ENCODE peak calls at places on chromosomes 16 and 17, in seven cellular contexts. One of them, this sample, is unnamed.

GRCh38 chr17:73208139-73208827 is 15.4 kb downstream of the COG1 start:
- DNase-seq in A549: no peak
- DNase-seq in K562: no peak
- DNase-seq in H1: no peak
- DNase-seq in HepG2: no peak
- DNase-seq in SK-N-SH: no peak
- DNase-seq in GM12878: no peak
- DNase-seq in this sample: no peak

GRCh38 chr17:52143536-52143935 is 15.0 kb downstream of the CA10 start:
- DNase-seq in A549: no peak
- DNase-seq in K562: no peak
- DNase-seq in H1: no peak
- DNase-seq in HepG2: no peak
- DNase-seq in SK-N-SH: no peak
- DNase-seq in GM12878: no peak
- DNase-seq in this sample: no peak

GRCh38 chr17:30550512-30551273 is 73.5 kb downstream of the GOSR1 start:
- DNase-seq in A549: no peak
- DNase-seq in K562: peak; percentile 54
- DNase-seq in H1: no peak
- DNase-seq in HepG2: no peak
- DNase-seq in SK-N-SH: no peak
- DNase-seq in GM12878: peak; percentile 68
- DNase-seq in this sample: peak; percentile 19

GRCh38 chr17:56887105-56887504 is 26.7 kb downstream of the TRIM25 start:
- DNase-seq in A549: no peak
- DNase-seq in K562: no peak
- DNase-seq in H1: no peak
- DNase-seq in HepG2: no peak
- DNase-seq in SK-N-SH: no peak
- DNase-seq in GM12878: no peak
- DNase-seq in this sample: peak; percentile 14

GRCh38 chr17:57667461-57667923 is 77.6 kb downstream of the CCDC182 start:
- DNase-seq in A549: no peak
- DNase-seq in K562: no peak
- DNase-seq in H1: no peak
- DNase-seq in HepG2: no peak
- DNase-seq in SK-N-SH: peak; percentile 43
- DNase-seq in GM12878: no peak
- DNase-seq in this sample: no peak

GRCh38 chr16:68444058-68444657 is 4.2 kb downstream of the SMPD3 start:
- DNase-seq in A549: no peak
- DNase-seq in K562: peak; percentile 20
- DNase-seq in H1: no peak
- DNase-seq in HepG2: peak; percentile 43
- DNase-seq in SK-N-SH: no peak
- DNase-seq in GM12878: no peak
- DNase-seq in this sample: peak; percentile 21

GRCh38 chr17:81399481-81400153 is 4.4 kb downstream of the BAHCC1 start:
- DNase-seq in A549: peak; percentile 52
- DNase-seq in K562: peak; percentile 58
- DNase-seq in H1: no peak
- DNase-seq in HepG2: no peak
- DNase-seq in SK-N-SH: peak; percentile 82
- DNase-seq in GM12878: no peak
- DNase-seq in this sample: no peak

GRCh38 chr17:29722411-29723198 is 99.9 kb upstream of the CORO6 start:
- DNase-seq in A549: no peak
- DNase-seq in K562: peak; percentile 51
- DNase-seq in H1: no peak
- DNase-seq in HepG2: no peak
- DNase-seq in SK-N-SH: peak; percentile 39
- DNase-seq in GM12878: peak; percentile 96
- DNase-seq in this sample: peak; percentile 73

GRCh38 chr17:78117027-78117981 is 11.3 kb downstream of the TMC6 start:
- DNase-seq in A549: no peak
- DNase-seq in K562: no peak
- DNase-seq in H1: no peak
- DNase-seq in HepG2: no peak
- DNase-seq in SK-N-SH: peak; percentile 92
- DNase-seq in GM12878: no peak
- DNase-seq in this sample: no peak

GRCh38 chr16:66961065-66961744 is at the start of gene CES3:
- DNase-seq in A549: peak; percentile 85
- DNase-seq in K562: peak; percentile 81
- DNase-seq in H1: peak; percentile 79
- DNase-seq in HepG2: peak; percentile 85
- DNase-seq in SK-N-SH: peak; percentile 82
- DNase-seq in GM12878: no peak
- DNase-seq in this sample: peak; percentile 58

GRCh38 chr17:37829446-37830142 is 84.7 kb upstream of the HNF1B start:
- DNase-seq in A549: no peak
- DNase-seq in K562: no peak
- DNase-seq in H1: no peak
- DNase-seq in HepG2: no peak
- DNase-seq in SK-N-SH: no peak
- DNase-seq in GM12878: peak; percentile 78
- DNase-seq in this sample: no peak

DNA sequence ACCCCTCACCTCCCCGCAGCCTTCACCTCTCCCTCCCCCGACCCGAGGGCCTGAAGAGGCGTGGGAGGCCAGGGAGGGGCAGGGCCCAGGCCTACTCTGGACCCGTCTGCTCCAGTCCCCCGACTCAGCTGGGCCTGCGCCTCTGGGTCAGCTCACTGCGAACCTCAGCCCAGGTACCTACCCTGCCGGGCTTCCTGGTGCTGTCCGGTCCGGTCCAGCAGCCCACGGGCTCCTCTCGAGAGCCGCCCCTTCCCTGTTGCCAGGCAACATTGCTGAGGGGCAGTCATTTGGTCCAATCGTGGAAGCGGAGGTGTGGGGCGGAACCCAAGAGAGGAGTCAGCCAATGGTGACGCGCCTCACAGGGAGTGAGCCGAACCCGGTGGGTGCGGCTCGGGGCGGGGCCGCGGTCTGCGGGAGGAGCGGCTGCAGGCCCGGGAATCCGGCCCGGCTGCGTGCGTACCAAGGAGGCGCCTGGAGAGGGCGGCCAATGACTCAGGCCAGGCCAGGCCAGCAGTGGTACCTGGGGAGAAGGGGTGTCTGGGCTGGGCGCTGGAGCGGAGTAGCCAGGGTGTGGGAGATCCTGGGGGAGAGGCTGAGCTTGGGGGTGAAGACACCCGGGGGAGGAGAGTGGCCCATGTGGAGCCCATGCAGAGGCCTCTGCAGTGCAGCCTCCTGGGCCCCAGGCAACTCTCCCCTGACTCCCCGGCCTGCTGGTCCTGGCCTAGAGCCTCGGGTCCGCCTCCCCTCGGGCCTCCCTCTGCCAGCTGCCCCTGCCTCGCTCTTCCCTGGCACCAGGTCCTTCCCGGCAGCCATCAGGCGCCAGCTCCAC is at the start of gene MEAK7:
- DNase-seq in A549: peak; percentile 98
- DNase-seq in K562: peak; percentile 100
- DNase-seq in H1: peak; percentile 93
- DNase-seq in HepG2: peak; percentile 98
- DNase-seq in SK-N-SH: peak; percentile 98
- DNase-seq in GM12878: peak; percentile 86
- DNase-seq in this sample: peak; percentile 98
- H3K27ac ChIP-seq in A549: peak within 1 kb of the TSS; percentile 95
- H3K27ac ChIP-seq in K562: peak within 1 kb of the TSS; percentile 63
- H3K27ac ChIP-seq in H1: peak within 1 kb of the TSS; percentile 44
- H3K27ac ChIP-seq in HepG2: peak within 1 kb of the TSS; percentile 20
- H3K27ac ChIP-seq in SK-N-SH: peak within 1 kb of the TSS; percentile 67
- H3K27ac ChIP-seq in GM12878: peak within 1 kb of the TSS; percentile 82
- H3K27ac ChIP-seq in this sample: peak within 1 kb of the TSS; percentile 95

GRCh38 chr16:90018297-90019200 is 707 bp downstream of the DBNDD1 start:
- DNase-seq in A549: peak; percentile 67
- DNase-seq in K562: peak; percentile 34
- DNase-seq in H1: no peak
- DNase-seq in HepG2: no peak
- DNase-seq in SK-N-SH: peak; percentile 70
- DNase-seq in GM12878: no peak
- DNase-seq in this sample: no peak
- TF ChIP-seq USF2 in A549: no peak
- TF ChIP-seq USF2 in K562: no peak
- TF ChIP-seq USF2 in H1: no peak
- TF ChIP-seq USF2 in HepG2: no peak
- TF ChIP-seq USF2 in SK-N-SH: no peak
- TF ChIP-seq USF2 in GM12878: no peak
- TF ChIP-seq USF2 in this sample: no peak

GRCh38 chr16:4765511-4766474 is 1.2 kb downstream of the ZNF500 start:
- DNase-seq in A549: no peak
- DNase-seq in K562: no peak
- DNase-seq in H1: no peak
- DNase-seq in HepG2: peak; percentile 75
- DNase-seq in SK-N-SH: no peak
- DNase-seq in GM12878: no peak
- DNase-seq in this sample: no peak
- H3K27ac ChIP-seq in A549: peak overlapping the region; percentile 98
- H3K27ac ChIP-seq in K562: peak overlapping the region; percentile 84
- H3K27ac ChIP-seq in H1: no peak overlapping the region
- H3K27ac ChIP-seq in HepG2: peak overlapping the region; percentile 78
- H3K27ac ChIP-seq in SK-N-SH: peak overlapping the region; percentile 61
- H3K27ac ChIP-seq in GM12878: peak overlapping the region; percentile 40
- H3K27ac ChIP-seq in this sample: peak overlapping the region; percentile 75

GRCh38 chr16:3534126-3534525 is 33.3 kb downstream of the CLUAP1 start:
- DNase-seq in A549: no peak
- DNase-seq in K562: no peak
- DNase-seq in H1: no peak
- DNase-seq in HepG2: no peak
- DNase-seq in SK-N-SH: no peak
- DNase-seq in GM12878: no peak
- DNase-seq in this sample: no peak

GRCh38 chr16:3532741-3533140 is 31.9 kb downstream of the CLUAP1 start:
- DNase-seq in A549: no peak
- DNase-seq in K562: no peak
- DNase-seq in H1: no peak
- DNase-seq in HepG2: no peak
- DNase-seq in SK-N-SH: no peak
- DNase-seq in GM12878: no peak
- DNase-seq in this sample: no peak

GRCh38 chr16:3536851-3537250 is 36.0 kb downstream of the CLUAP1 start:
- DNase-seq in A549: no peak
- DNase-seq in K562: no peak
- DNase-seq in H1: no peak
- DNase-seq in HepG2: no peak
- DNase-seq in SK-N-SH: no peak
- DNase-seq in GM12878: no peak
- DNase-seq in this sample: peak; percentile 2

GRCh38 chr16:3538222-3538621 is 37.4 kb downstream of the CLUAP1 start:
- DNase-seq in A549: no peak
- DNase-seq in K562: no peak
- DNase-seq in H1: no peak
- DNase-seq in HepG2: no peak
- DNase-seq in SK-N-SH: no peak
- DNase-seq in GM12878: no peak
- DNase-seq in this sample: no peak

GRCh38 chr16:3536271-3536671 is 35.5 kb downstream of the CLUAP1 start:
- DNase-seq in A549: no peak
- DNase-seq in K562: no peak
- DNase-seq in H1: no peak
- DNase-seq in HepG2: no peak
- DNase-seq in SK-N-SH: no peak
- DNase-seq in GM12878: no peak
- DNase-seq in this sample: peak; percentile 93
- TF ChIP-seq USF2 in A549: no peak
- TF ChIP-seq USF2 in K562: no peak
- TF ChIP-seq USF2 in H1: no peak
- TF ChIP-seq USF2 in HepG2: no peak
- TF ChIP-seq USF2 in SK-N-SH: no peak
- TF ChIP-seq USF2 in GM12878: no peak
- TF ChIP-seq USF2 in this sample: no peak

GRCh38 chr16:87874639-87875472 is 5.5 kb upstream of the SLC7A5 start:
- DNase-seq in A549: no peak
- DNase-seq in K562: no peak
- DNase-seq in H1: no peak
- DNase-seq in HepG2: no peak
- DNase-seq in SK-N-SH: no peak
- DNase-seq in GM12878: no peak
- DNase-seq in this sample: no peak
- H3K27ac ChIP-seq in A549: peak overlapping the region; percentile 20
- H3K27ac ChIP-seq in K562: peak overlapping the region; percentile 35
- H3K27ac ChIP-seq in H1: no peak overlapping the region
- H3K27ac ChIP-seq in HepG2: no peak overlapping the region
- H3K27ac ChIP-seq in SK-N-SH: no peak overlapping the region
- H3K27ac ChIP-seq in GM12878: no peak overlapping the region
- H3K27ac ChIP-seq in this sample: no peak overlapping the region

GRCh38 chr16:3954411-3954921 is 74.0 kb upstream of the CREBBP start:
- DNase-seq in A549: no peak
- DNase-seq in K562: peak; percentile 34
- DNase-seq in H1: no peak
- DNase-seq in HepG2: peak; percentile 17
- DNase-seq in SK-N-SH: no peak
- DNase-seq in GM12878: no peak
- DNase-seq in this sample: peak; percentile 57

GRCh38 chr16:3953728-3954410 is 73.4 kb upstream of the CREBBP start:
- DNase-seq in A549: no peak
- DNase-seq in K562: no peak
- DNase-seq in H1: no peak
- DNase-seq in HepG2: no peak
- DNase-seq in SK-N-SH: no peak
- DNase-seq in GM12878: no peak
- DNase-seq in this sample: no peak

GRCh38 chr16:3951861-3952332 is 71.4 kb upstream of the CREBBP start:
- DNase-seq in A549: no peak
- DNase-seq in K562: no peak
- DNase-seq in H1: no peak
- DNase-seq in HepG2: no peak
- DNase-seq in SK-N-SH: no peak
- DNase-seq in GM12878: no peak
- DNase-seq in this sample: peak; percentile 28

GRCh38 chr16:3950343-3951193 is 70.1 kb upstream of the CREBBP start:
- DNase-seq in A549: peak; percentile 52
- DNase-seq in K562: no peak
- DNase-seq in H1: no peak
- DNase-seq in HepG2: no peak
- DNase-seq in SK-N-SH: no peak
- DNase-seq in GM12878: no peak
- DNase-seq in this sample: peak; percentile 99

GRCh38 chr16:3952342-3953131 is 72.0 kb upstream of the CREBBP start:
- DNase-seq in A549: no peak
- DNase-seq in K562: no peak
- DNase-seq in H1: no peak
- DNase-seq in HepG2: no peak
- DNase-seq in SK-N-SH: no peak
- DNase-seq in GM12878: no peak
- DNase-seq in this sample: no peak
- TF ChIP-seq USF2 in A549: no peak
- TF ChIP-seq USF2 in K562: no peak
- TF ChIP-seq USF2 in H1: no peak
- TF ChIP-seq USF2 in HepG2: no peak
- TF ChIP-seq USF2 in SK-N-SH: no peak
- TF ChIP-seq USF2 in GM12878: no peak
- TF ChIP-seq USF2 in this sample: no peak